ENCODE peak calls at places on chromosomes 6 and 20, in five cellular contexts. A, L, H, R and U are unnamed samples.

GRCh38 chr20:47276856-47277541 is 79.5 kb downstream of the ZMYND8 start:
- DNase-seq in L (peak), R (no peak), H (peak), A (peak), U (peak)

GRCh38 chr6:41698350-41698781 is 37.0 kb downstream of the TFEB start:
- DNase-seq in R (no peak), H (no peak), A (peak), L (peak), U (no peak)

GRCh38 chr6:47621838-47622449 is 76.4 kb upstream of the ADGRF4 start:
- DNase-seq in R (peak), H (peak), A (no peak), L (no peak), U (no peak)

GRCh38 chr20:56360899-56361199 is 2.1 kb downstream of the FAM210B start:
- DNase-seq in R (no peak), A (no peak), H (no peak), L (no peak), U (no peak)

GRCh38 chr6:6688951-6689350 is 100.4 kb downstream of the LY86 start:
- DNase-seq in L (peak), A (no peak), R (no peak), H (peak), U (no peak)

GRCh38 chr6:17886891-17887290 is 100.5 kb downstream of the KIF13A start:
- DNase-seq in H (no peak), R (no peak), L (peak), A (no peak), U (no peak)

GRCh38 chr6:29589423-29590048 is 4.6 kb downstream of the OR2H2 start:
- DNase-seq in R (peak), L (peak), H (no peak), A (no peak), U (peak)

GRCh38 chr20:44145131-44145770 is 41.7 kb downstream of the JPH2 start:
- DNase-seq in H (no peak), A (no peak), L (no peak), R (no peak), U (no peak)

GRCh38 chr20:20462185-20462584 is 94.3 kb downstream of the INSM1 start:
- DNase-seq in L (no peak), A (no peak), H (no peak), R (no peak), U (no peak)

GRCh38 chr6:167856999-167857660 is 30.4 kb downstream of the AFDN start:
- DNase-seq in R (no peak), A (no peak), H (no peak), L (no peak), U (no peak)

GRCh38 chr6:4655196-4656025 is 120.8 kb upstream of the CDYL start:
- DNase-seq in H (peak), A (no peak), R (no peak), L (no peak), U (peak)

GRCh38 chr20:63397946-63398450 is 36.8 kb upstream of the CHRNA4 start:
- DNase-seq in H (no peak), L (no peak), A (no peak), R (no peak), U (no peak)

GRCh38 chr6:170036916-170037315 is 254.0 kb downstream of the DLL1 start:
- DNase-seq in A (peak), R (peak), H (peak), L (no peak), U (no peak)

GRCh38 chr20:33209789-33210188 is 7.4 kb upstream of the BPIFA3 start:
- DNase-seq in L (peak), H (no peak), R (peak), A (peak), U (no peak)

GRCh38 chr6:87706187-87706966 is 4.3 kb upstream of the AKIRIN2 start:
- DNase-seq in H (no peak), A (no peak), L (peak), R (no peak), U (no peak)

GRCh38 chr6:42321976-42322375 is 104.3 kb upstream of the MRPS10 start:
- DNase-seq in R (no peak), L (no peak), H (no peak), A (no peak), U (no peak)

GRCh38 chr6:32196682-32197616 is 4.5 kb upstream of the GPSM3 start:
- DNase-seq in H (peak), R (peak), A (peak), L (no peak), U (no peak)

GRCh38 chr20:14984768-14985622 is 647.6 kb upstream of the FLRT3 start:
- DNase-seq in H (no peak), A (no peak), R (no peak), L (no peak), U (no peak)

GRCh38 chr6:119148825-119149525 is 70.5 kb upstream of the FAM184A start:
- DNase-seq in L (peak), A (no peak), H (no peak), R (no peak), U (no peak)
- H3K4me3 ChIP-seq in L (peak), A (no peak), H (no peak), R (no peak), U (no peak)

GRCh38 chr20:36201198-36201597 is 35.1 kb upstream of the AAR2 start:
- DNase-seq in R (no peak), L (no peak), A (no peak), H (no peak), U (no peak)

GRCh38 chr20:36206068-36206467 is 30.2 kb upstream of the AAR2 start:
- DNase-seq in R (no peak), H (no peak), L (no peak), A (no peak), U (no peak)

GRCh38 chr20:36205026-36205425 is 31.3 kb upstream of the AAR2 start:
- DNase-seq in A (no peak), H (no peak), R (no peak), L (peak), U (no peak)

GRCh38 chr20:36203861-36204260 is 32.4 kb upstream of the AAR2 start:
- DNase-seq in A (no peak), R (no peak), H (no peak), L (no peak), U (no peak)

GRCh38 chr20:36202891-36203338 is 33.4 kb upstream of the AAR2 start:
- DNase-seq in L (peak), H (peak), R (peak), A (peak), U (peak)
- H3K4me3 ChIP-seq in L (no peak), H (no peak), R (no peak), A (no peak), U (no peak)

DNA sequence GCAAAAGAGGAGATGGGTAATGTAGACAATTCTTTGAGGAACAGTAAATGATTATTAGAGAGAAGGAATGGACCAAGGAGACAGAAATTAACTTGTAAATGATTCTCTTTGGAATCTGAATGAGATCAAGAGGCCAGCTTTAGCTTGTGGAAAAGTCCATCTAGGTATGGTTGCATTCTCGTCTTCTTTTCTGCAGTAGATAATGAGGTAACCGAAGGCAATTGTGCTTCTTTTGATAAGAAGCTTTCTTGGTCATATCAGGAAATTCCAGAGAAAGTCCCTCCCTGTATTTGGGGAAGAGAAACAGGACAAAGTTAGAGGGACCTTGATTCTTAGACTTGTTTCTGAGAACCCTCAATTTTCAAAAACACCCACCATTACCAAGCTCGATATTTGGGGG is 109.1 kb upstream of the PRSS16 start:
- DNase-seq in H (no peak), R (no peak), L (no peak), A (no peak), U (no peak)
- H3K4me3 ChIP-seq in H (no peak), R (no peak), L (no peak), A (peak), U (no peak)

DNA sequence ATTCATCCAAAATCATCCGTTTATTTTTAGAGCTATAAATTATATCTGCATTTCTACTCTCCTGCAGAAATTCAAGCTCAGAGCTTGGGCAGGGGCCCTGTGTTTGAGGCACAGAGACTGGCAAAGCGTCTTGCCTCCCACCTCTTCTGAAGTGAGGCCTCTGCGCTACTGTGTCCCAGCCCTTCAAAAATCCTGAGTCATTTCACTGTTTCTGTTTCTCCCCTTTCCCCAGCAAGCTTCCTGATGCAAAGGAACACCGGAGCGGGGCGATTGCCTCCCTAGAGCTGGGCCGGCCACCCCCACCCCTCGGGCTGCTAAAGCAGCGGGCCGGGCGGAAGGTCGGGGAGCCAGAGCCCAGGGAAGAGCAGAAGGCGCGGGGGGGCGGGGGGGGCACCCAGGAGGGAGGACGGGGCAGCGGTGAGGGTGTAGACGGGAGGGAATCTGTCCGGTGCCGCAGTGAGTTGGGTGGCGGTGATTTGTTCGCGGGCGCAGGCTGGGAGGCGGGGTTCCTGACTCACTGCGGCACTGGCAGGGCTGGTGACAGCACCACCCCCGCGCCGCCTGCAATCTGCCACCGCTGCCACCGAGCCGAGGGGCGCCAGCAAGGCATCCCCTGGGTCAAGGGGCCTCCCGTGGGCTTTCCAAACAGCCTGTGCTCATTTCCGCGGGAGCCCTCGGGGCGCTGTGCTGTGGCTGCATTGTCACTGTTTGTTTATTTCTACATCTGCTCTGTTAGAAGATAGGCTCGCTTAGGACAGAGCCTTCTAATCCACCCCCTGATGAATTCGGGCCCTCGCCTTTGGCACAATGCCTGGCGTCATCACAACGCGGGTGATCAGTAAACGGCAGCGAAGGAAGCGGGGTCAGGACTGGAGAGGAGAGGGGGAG is 46.5 kb upstream of the SNAP25 start:
- DNase-seq in R (peak), A (no peak), H (no peak), L (peak), U (peak)
- H3K4me3 ChIP-seq in R (peak), A (peak), H (no peak), L (peak), U (peak)

GRCh38 chr6:33790306-33790855 is 1.5 kb upstream of the LEMD2 start:
- DNase-seq in L (peak), A (no peak), H (no peak), R (no peak), U (no peak)

GRCh38 chr6:33787954-33788693 is 806 bp downstream of the LEMD2 start:
- DNase-seq in R (peak), A (peak), H (peak), L (peak), U (peak)

GRCh38 chr6:33790910-33791309 is 2.0 kb upstream of the LEMD2 start:
- DNase-seq in L (no peak), A (no peak), R (no peak), H (no peak), U (no peak)

GRCh38 chr6:33788694-33789549 is at the start of gene LEMD2:
- DNase-seq in H (peak), R (peak), A (peak), L (peak), U (peak)

DNA sequence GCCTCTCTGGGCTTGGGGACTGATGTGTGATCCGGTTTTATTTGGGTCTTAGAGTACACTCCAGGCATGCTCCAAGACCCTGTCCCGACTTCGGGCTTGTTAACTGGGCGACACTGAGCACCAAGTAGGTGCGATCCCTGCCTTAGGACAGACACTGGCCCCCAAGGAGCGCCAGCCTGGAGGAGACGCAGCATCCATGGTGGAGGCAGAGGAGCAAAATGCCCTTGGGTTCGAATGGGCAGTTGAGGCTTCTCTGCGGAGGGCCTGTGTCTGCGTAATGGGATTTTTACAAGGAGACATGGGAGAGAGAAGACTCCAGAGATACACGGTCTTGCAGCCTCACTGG is 593 bp upstream of the LEMD2 start:
- DNase-seq in A (no peak), R (no peak), L (no peak), H (no peak), U (no peak)
- H3K4me3 ChIP-seq in A (peak), R (no peak), L (peak), H (no peak), U (no peak)

GRCh38 chr6:10520468-10520867 is 683 bp upstream of the GCNT2 start:
- DNase-seq in A (no peak), H (peak), L (no peak), R (no peak), U (no peak)
- H3K4me3 ChIP-seq in A (peak), H (no peak), L (no peak), R (no peak), U (no peak)

DNA sequence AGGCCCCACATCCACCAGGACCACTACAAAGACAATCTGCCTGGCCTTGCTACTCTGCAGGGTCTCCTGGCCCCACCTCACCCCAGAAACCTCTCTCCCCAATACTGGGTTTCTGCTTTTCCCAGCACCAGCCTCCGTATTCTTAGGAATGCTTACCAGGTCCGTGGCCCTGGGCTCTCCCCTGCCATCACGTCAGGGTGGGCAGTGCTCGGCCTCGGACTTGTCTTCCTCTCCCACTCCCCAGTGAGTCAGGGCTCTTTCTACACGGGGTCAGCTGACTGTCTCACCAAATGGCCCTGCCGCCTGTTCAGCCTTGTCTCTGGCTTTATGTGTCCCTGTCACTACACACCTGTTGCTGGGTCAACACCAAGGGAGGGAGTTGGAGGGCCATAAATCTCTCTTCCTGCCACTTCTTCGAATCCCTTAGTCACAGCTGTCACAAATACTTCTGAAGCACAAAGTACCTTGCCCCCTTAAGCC is 3.2 kb downstream of the NNAT start:
- DNase-seq in A (no peak), L (no peak), H (peak), R (peak), U (no peak)
- H3K4me3 ChIP-seq in A (no peak), L (no peak), H (no peak), R (no peak), U (no peak)